ENCODE peak calls at places on chromosomes 16 and 17, in four cellular contexts. N, C, E and W are unnamed samples.

GRCh38 chr16:61432421-61432820 is 603.8 kb downstream of the CDH8 start:
- DNase-seq in N (no peak), C (no peak), E (no peak), W (no peak)

GRCh38 chr16:50153648-50154368 is 702 bp downstream of the TENT4B start:
- DNase-seq in N (peak; percentile 30), C (peak; percentile 69), E (no peak), W (no peak)

GRCh38 chr16:58850019-58850626 is 116.0 kb upstream of the GOT2 start:
- DNase-seq in N (no peak), C (no peak), E (no peak), W (no peak)

GRCh38 chr17:44354582-44355309 is 8.9 kb downstream of the FAM171A2 start:
- DNase-seq in N (no peak), C (no peak), E (no peak), W (no peak)

GRCh38 chr17:34206569-34206968 is 48.5 kb upstream of the CCL2 start:
- DNase-seq in N (no peak), C (no peak), E (no peak), W (no peak)

GRCh38 chr17:50920891-50921595 is 54.9 kb upstream of the TOB1 start:
- DNase-seq in N (no peak), C (no peak), E (no peak), W (no peak)

GRCh38 chr16:76035689-76036088 is 241.5 kb upstream of the CNTNAP4 start:
- DNase-seq in N (no peak), C (no peak), E (no peak), W (no peak)

GRCh38 chr16:89350701-89351380 is 133.3 kb downstream of the ZNF778 start:
- DNase-seq in N (no peak), C (no peak), E (no peak), W (no peak)

GRCh38 chr16:86946981-86947380 is 368.6 kb downstream of the FOXL1 start:
- DNase-seq in N (no peak), C (no peak), E (no peak), W (no peak)

GRCh38 chr17:45843722-45844121 is 959 bp upstream of the SPPL2C start:
- DNase-seq in N (no peak), C (no peak), E (no peak), W (no peak)

GRCh38 chr16:28069921-28070794 is 6.6 kb upstream of the GSG1L start:
- DNase-seq in N (no peak), C (no peak), E (no peak), W (no peak)

GRCh38 chr16:28068976-28069375 is 5.5 kb upstream of the GSG1L start:
- DNase-seq in N (no peak), C (no peak), E (no peak), W (no peak)

GRCh38 chr16:28064706-28065249 is 1.3 kb upstream of the GSG1L start:
- DNase-seq in N (no peak), C (no peak), E (no peak), W (no peak)

GRCh38 chr16:28064150-28064549 is 636 bp upstream of the GSG1L start:
- DNase-seq in N (no peak), C (no peak), E (no peak), W (no peak)

DNA sequence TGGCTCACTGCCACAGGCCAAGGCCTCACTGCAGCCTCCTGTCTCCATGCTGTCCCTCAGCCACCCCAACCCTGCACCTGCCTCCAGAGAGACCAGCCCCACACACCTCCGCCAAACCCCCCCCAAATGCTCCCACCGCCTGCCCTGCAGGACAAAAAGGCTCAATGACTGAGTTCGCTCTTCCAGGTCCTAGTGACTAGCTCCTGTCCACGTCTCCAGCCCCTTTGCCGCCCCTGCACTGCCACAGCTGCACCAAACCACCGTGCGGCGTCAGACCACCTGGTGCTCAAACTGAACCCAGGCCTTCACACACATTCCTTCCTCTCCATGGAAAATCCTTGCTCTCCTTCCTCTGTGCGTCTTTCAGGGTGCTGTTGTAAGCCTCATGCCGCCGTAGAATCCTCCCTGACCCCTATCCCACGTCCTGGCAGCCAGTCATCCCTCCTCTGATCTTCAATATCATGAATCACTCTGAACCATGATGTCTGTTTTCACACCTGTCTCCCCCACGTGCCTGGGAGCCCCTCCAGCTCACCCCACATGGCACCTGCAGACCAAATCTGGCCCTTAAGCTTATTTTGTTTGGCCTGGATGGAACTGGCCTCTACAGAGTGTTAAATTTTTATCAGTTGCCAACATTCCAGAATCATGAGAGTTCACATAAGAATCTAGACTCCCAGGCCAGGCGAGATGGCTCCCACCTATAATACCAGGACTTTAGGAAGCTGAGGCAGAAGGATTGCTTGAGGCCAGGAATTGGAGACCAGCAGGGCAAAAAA is 4.3 kb upstream of the GSG1L start:
- DNase-seq in N (no peak), C (no peak), E (no peak), W (no peak)
- TF ChIP-seq FOXM1 in N (no peak), C (no peak), E (no peak), W (no peak)

DNA sequence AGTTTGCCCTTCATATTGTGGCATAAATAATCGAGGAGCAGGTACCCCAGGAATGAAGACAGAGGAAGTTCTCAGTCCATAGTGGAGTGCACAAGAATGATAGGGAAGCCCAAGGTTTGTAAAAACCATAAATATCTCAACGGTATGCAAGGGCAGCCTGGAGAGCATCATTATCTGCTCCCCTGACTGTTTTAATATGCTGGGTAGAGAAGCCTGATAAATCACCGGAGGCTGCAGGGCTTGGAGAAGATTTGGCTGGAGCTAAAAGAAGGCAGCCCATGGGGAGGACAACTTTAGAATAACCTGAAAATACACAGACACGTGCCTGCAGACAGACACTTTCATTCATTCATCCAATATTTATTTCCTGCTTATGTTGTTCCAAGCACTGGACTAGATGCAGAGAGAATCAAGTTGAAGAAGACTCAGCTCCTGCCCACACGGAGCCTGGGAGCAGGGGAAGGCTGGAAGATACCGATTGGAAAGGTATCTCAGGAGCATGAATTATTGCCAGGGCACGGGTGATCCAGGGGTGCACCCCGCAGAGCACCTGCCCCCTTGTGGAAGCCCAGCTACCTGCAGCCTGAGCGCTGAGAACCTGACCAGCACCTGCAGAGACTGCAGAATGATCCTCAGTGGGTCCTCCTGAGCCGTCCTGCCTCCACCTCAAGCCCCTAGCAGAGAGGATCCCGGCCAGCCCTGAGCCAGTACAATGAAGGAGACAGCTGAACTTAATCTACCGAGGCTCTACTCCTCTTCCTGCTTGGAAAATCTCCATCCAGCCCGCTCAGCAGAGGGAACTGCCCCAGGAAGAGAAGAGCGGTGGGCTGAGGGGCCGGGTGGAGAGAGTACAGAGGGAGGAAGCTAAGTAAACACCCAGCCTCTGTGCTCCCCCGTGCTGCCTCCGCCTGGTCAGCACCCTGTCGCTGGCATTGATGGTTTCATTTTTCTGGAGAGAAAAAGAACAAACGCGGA is 204.9 kb upstream of the RPL38 start:
- DNase-seq in N (peak; percentile 75), C (peak; percentile 82), E (no peak), W (peak; percentile 44)
- TF ChIP-seq FOXM1 in N (no peak), C (no peak), E (no peak), W (no peak)

GRCh38 chr16:60166111-60166510 is 1432.0 kb upstream of the GOT2 start:
- DNase-seq in N (no peak), C (no peak), E (no peak), W (no peak)
- TF ChIP-seq FOXM1 in N (no peak), C (no peak), E (no peak), W (no peak)

DNA sequence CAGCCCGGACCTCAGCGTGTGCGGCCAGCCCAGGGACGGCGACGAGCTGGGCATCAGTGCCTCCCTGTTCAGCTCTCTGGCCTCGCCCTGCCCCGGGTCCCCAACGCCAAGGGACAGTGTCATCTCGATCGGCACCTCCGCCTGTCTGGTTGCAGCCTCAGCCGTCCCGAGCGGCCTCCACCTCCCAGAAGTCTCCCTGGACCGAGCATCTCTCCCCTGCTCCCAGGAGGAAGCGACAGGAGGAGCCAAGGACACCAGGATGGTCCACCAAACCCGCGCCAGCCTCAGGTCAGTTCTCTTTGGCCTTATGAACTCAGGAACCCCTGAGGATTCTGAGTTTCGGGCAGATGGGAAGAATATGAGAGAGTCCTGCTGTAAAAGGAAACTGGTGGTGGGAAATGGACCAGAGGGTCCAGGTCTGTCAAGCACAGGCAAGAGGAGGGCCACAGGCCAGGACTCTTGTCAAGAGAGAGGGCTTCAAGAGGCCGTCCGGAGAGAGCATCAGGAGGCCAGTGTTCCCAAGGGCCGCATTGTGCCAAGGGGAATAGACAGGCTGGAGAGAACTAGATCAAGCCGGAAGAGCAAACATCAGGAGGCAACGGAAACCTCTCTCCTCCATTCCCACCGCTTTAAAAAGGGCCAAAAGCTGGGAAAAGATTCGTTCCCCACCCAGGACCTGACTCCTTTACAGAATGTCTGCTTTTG is 822 bp downstream of the HASPIN start:
- DNase-seq in N (no peak), C (no peak), E (no peak), W (no peak)
- TF ChIP-seq FOXM1 in N (no peak), C (no peak), E (no peak), W (no peak)

GRCh38 chr17:61418433-61418832 is 18.8 kb downstream of the TBX2 start:
- DNase-seq in N (no peak), C (no peak), E (no peak), W (no peak)
- TF ChIP-seq FOXM1 in N (no peak), C (no peak), E (no peak), W (no peak)

GRCh38 chr17:35236821-35237220 is 6.1 kb upstream of the SLFN5 start:
- DNase-seq in N (no peak), C (no peak), E (no peak), W (no peak)

GRCh38 chr17:35239823-35240222 is 3.0 kb upstream of the SLFN5 start:
- DNase-seq in N (no peak), C (no peak), E (no peak), W (no peak)

GRCh38 chr17:35240861-35241260 is 2.0 kb upstream of the SLFN5 start:
- DNase-seq in N (no peak), C (no peak), E (no peak), W (no peak)

GRCh38 chr17:35241520-35241919 is 1.4 kb upstream of the SLFN5 start:
- DNase-seq in N (no peak), C (no peak), E (no peak), W (no peak)

GRCh38 chr17:35238817-35239216 is 4.1 kb upstream of the SLFN5 start:
- DNase-seq in N (no peak), C (no peak), E (no peak), W (no peak)
- TF ChIP-seq FOXM1 in N (no peak), C (no peak), E (no peak), W (no peak)

DNA sequence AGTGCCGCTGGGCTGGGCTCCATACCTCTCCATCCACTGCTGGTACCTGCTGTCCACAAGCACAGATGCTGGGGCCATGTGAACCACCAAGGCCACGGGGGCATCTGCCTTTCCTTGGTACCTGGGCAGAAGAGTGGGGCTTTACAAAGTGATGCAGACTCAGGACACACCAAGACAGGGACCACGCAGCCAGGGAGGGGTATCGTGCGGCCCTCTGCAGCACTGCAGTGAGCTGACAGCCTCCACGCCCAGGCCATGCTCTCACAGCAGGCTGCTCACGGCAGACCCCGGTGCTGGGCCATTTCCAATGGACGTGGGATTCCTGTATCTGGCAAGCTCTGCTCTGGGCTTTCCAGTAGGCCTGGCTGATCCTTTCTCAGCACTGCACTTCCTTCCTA is 14.4 kb downstream of the ELAC2 start:
- DNase-seq in N (no peak), C (no peak), E (no peak), W (no peak)
- TF ChIP-seq FOXM1 in N (no peak), C (no peak), E (no peak), W (no peak)

GRCh38 chr17:38585056-38585804 is 20.5 kb downstream of the SRCIN1 start:
- DNase-seq in N (no peak), C (no peak), E (no peak), W (peak; percentile 33)
- TF ChIP-seq FOXM1 in N (no peak), C (no peak), E (no peak), W (no peak)